ENCODE peak calls at places on chromosomes 3 and 15, in six cellular contexts. V is body of pancreas, F is choroid plexus epithelial cell, A is heart right ventricle, P is bronchial epithelial cell, E is colonic mucosa. T is an unnamed sample.

GRCh38 chr3:99342374-99342773 is 296.0 kb upstream of the COL8A1 start:
- DNase-seq in V (no peak), F (no peak), A (no peak), P (no peak), E (no peak), T (no peak)

GRCh38 chr15:90249123-90249863 is at the start of gene TTLL13:
- DNase-seq in V (peak), F (peak), A (peak), P (peak), E (peak), T (peak)

GRCh38 chr3:53464424-53464823 is 30.0 kb upstream of the CACNA1D start:
- DNase-seq in V (peak), F (peak), A (no peak), P (peak), E (no peak), T (no peak)

GRCh38 chr3:36648241-36649034 is 115.9 kb downstream of the DCLK3 start:
- DNase-seq in V (no peak), F (peak), A (no peak), P (peak), E (no peak), T (peak)

GRCh38 chr3:137761563-137762503 is 2.3 kb upstream of the SOX14 start:
- DNase-seq in V (no peak), F (no peak), A (no peak), P (no peak), E (no peak), T (no peak)

GRCh38 chr3:40961104-40961857 is 238.0 kb upstream of the CTNNB1 start:
- DNase-seq in V (no peak), F (no peak), A (no peak), P (no peak), E (no peak), T (no peak)

GRCh38 chr3:10982782-10983181 is 9.8 kb upstream of the SLC6A1 start:
- DNase-seq in V (no peak), F (no peak), A (no peak), P (peak), E (no peak), T (no peak)

GRCh38 chr3:177193706-177194268 is 3.5 kb downstream of the TBL1XR1 start:
- DNase-seq in V (no peak), F (no peak), A (no peak), P (no peak), E (no peak), T (no peak)

GRCh38 chr3:76699846-76700245 is 340.1 kb upstream of the ROBO2 start:
- DNase-seq in V (no peak), F (no peak), A (no peak), P (no peak), E (no peak), T (no peak)

GRCh38 chr3:177646749-177647148 is 449.5 kb upstream of the TBL1XR1 start:
- DNase-seq in V (no peak), F (peak), A (no peak), P (no peak), E (no peak), T (no peak)

GRCh38 chr3:23959147-23959900 is 14.2 kb downstream of the NR1D2 start:
- DNase-seq in V (no peak), F (peak), A (no peak), P (peak), E (no peak), T (peak)

DNA sequence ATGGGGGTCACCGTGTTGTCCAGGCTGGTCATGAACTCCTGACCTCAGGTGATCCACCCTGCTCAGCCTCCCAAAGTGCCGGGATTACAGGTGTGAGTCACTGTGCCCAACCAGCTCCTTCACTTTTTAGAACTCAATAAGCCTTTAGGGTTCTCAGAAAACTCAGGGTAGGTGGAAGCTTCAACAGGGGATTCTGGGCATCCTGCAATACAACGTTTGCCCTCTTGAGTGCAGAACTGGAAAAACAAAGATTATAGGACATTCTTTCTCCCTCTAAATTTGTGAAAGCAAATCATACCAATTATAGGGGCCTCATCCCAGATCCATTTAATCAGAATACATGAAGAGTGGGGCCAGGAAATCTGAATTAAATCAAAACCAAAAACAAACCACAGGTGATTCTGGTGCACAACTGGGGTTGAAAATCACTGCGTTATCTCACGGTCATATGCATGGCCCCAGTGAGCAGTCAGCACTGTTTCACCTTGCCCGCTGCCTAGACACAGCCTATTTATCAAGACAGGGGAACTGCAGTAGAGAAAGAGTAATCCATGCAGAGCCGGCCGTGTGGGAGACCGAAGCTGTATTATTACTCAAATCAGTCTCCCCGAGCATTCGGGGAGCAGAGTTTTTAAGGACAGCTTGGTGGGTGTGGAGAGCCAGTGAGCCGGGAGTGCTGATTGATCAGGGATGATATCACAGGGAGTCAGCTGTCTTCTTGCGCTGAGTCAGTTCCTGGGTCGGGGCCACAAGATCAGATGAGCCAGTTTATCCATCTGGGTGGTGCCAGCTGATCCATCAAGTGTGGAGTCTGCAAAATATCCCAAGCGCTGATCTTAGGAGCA is 58.4 kb downstream of the TMEM44 start:
- DNase-seq in V (no peak), F (peak), A (no peak), P (peak), E (no peak), T (peak)
- TF ChIP-seq CTCF in V (no peak), F (peak), A (peak), P (no peak), E (no peak), T (peak)

DNA sequence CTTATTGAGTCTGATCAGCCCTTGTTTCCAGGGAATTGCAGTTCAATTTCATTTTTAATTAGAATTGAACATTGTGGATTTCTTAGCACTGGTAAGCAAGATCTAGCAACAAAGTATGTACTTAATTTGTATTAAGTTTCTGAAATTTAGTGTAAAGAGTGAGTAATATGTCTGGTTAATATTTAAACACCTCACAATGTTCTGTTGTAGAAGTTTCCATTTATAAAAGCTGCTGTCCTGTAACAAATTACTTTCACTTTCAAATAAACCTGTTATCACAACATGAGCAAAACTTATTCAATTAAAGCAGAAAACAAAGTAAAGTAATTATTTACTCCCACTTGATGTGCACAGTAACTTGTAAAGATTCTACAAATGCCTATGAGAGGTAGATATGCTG is 448.5 kb downstream of the NAALADL2 start:
- DNase-seq in V (no peak), F (no peak), A (no peak), P (no peak), E (no peak), T (no peak)
- H3K4me3 ChIP-seq in V (no peak), F (no peak), A (no peak), P (no peak), E (no peak), T (no peak)

DNA sequence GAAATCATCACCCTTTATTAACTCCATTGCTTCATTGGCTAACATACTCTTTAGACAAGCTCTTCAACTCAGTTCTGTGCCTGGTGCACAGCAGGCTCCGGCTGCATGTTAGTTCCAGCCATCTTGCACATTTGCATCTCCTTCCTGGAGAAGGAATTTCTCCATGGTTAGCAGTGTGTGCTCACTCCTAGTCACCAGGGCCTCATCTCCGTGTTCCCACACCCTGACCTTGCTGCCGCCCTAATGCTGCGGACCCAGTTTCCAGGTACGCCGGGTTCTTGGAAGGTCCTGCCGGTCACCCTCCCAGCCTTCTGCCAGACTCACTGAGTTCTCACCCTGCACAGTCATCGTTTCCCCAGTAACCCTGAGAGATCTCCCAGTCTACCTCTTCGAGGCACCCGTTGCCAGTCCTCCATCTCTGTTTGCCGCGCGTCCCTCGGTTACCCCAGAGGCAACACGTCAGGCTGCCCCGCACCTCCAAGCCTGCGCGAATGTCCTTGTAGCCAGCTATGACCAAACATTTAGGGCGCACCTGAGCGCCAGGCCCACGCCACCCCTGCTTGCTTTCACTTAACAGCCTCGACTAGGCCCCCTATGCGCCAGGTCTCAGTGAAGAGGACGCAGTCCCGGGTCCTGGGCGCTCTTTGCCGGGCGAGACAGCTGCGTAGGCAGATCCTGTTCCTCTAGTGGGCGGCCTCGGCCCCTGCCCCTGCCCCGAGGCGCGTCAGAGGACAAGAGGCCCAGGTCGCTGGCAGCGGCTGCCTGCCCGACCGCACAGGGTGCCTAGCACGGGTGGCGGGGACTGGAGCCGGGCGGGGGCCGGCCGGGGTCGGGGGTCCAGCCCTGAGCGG is 744 bp upstream of the ZNF592 start:
- DNase-seq in V (peak), F (peak), A (peak), P (peak), E (peak), T (peak)
- TF ChIP-seq CTCF in V (peak), F (peak), A (peak), P (no peak), E (no peak), T (no peak)

GRCh38 chr15:63971427-63971805 is 74.9 kb downstream of the DAPK2 start:
- DNase-seq in V (no peak), F (no peak), A (no peak), P (no peak), E (peak), T (no peak)
- H3K4me3 ChIP-seq in V (no peak), F (no peak), A (no peak), P (no peak), E (no peak), T (no peak)

GRCh38 chr3:187280644-187281043 is 10.9 kb downstream of the MASP1 start:
- DNase-seq in V (no peak), F (no peak), A (no peak), P (no peak), E (no peak), T (no peak)

GRCh38 chr3:187277129-187277462 is 14.4 kb downstream of the MASP1 start:
- DNase-seq in V (no peak), F (no peak), A (no peak), P (no peak), E (no peak), T (no peak)

GRCh38 chr3:187286467-187287059 is 5.0 kb downstream of the MASP1 start:
- DNase-seq in V (no peak), F (peak), A (no peak), P (no peak), E (no peak), T (peak)

GRCh38 chr3:187276397-187277128 is 15.0 kb downstream of the MASP1 start:
- DNase-seq in V (no peak), F (no peak), A (no peak), P (no peak), E (no peak), T (no peak)

GRCh38 chr3:187281191-187281714 is 10.3 kb downstream of the MASP1 start:
- DNase-seq in V (no peak), F (peak), A (no peak), P (no peak), E (no peak), T (peak)
- TF ChIP-seq CTCF in V (no peak), F (peak), A (no peak), P (no peak), E (no peak), T (peak)

DNA sequence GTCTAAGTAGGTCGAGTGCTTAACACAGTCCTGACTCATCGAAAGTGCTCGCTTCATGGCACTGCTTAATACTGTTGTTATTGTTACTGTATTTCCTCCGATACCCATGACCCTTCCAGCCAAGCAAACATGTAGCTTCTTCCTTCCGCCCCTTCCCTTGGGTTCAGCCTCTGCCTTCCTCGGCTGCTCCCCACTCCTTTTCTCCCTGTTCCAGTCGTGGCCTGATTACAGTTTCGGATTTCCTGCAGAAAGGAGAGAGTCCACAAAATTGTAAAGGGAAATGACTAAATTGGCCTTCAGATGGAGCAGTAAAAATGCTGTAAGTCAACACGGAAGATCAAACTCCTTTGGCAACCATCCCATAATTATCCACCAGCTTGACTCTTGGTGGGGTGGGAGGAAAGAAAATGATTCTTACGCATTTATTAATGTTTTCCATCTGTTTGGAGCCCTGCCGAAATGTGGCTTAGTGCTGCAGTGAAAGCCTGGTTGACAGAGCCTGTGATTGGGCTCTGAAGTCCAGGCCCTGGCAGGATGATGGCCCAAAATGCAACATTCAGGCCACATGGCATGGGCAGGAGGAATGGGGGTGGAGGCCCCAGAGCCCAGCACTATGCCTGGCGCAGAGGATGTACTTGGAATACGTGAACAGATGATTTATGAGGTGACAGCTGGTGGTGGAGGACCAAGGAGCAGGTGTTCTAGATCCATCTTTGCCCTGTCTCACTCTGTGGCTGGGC is 37.6 kb downstream of the FAM3D start:
- DNase-seq in V (peak), F (peak), A (no peak), P (peak), E (peak), T (peak)
- H3K4me3 ChIP-seq in V (no peak), F (peak), A (no peak), P (no peak), E (no peak), T (no peak)

DNA sequence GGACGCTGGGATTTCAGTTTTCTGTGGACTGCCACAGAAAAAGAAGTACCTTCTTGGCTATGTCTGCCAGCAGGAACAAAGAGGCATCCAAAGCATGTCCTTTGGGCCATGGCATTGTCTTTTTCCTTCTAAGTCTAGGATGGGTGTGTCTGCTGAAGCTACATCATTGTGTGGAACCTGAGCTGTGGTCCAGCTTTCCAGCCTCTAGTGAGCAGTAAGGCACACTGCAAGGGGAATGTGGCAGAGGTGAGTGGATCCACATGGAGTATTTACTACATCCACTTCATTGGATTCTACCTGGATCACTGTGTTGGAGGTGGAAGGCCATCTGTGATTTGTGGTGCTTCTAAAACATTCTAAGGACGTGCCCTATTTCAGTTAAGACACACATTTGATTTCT is 23.7 kb downstream of the CMTM8 start:
- DNase-seq in V (no peak), F (no peak), A (no peak), P (no peak), E (no peak), T (no peak)
- TF ChIP-seq CTCF in V (no peak), F (peak), A (no peak), P (no peak), E (no peak), T (no peak)